ENCODE peak calls at places on chromosomes 13 and 19, in six cellular contexts. One of them, this sample, is unnamed.

GRCh38 chr13:39401756-39402155 is 201.2 kb downstream of the LHFPL6 start:
- DNase-seq in stimulated activated CD4-positive, alpha-beta T cell treated with anti-CD3 and anti-CD28 coated beads, TNF-alpha, amount 100 ng/mL, for 1 hour: no peak
- DNase-seq in HCEC 1CT: no peak
- DNase-seq in heart right ventricle: no peak
- DNase-seq in pancreas: no peak
- DNase-seq in AG04450: no peak
- DNase-seq in this sample: no peak

GRCh38 chr19:35556025-35556590 is 7.3 kb downstream of the ATP4A start:
- DNase-seq in stimulated activated CD4-positive, alpha-beta T cell treated with anti-CD3 and anti-CD28 coated beads, TNF-alpha, amount 100 ng/mL, for 1 hour: no peak
- DNase-seq in HCEC 1CT: no peak
- DNase-seq in heart right ventricle: no peak
- DNase-seq in pancreas: no peak
- DNase-seq in AG04450: no peak
- DNase-seq in this sample: no peak

GRCh38 chr13:104289400-104289799 is 1223.2 kb upstream of the SLC10A2 start:
- DNase-seq in stimulated activated CD4-positive, alpha-beta T cell treated with anti-CD3 and anti-CD28 coated beads, TNF-alpha, amount 100 ng/mL, for 1 hour: no peak
- DNase-seq in HCEC 1CT: no peak
- DNase-seq in heart right ventricle: no peak
- DNase-seq in pancreas: no peak
- DNase-seq in AG04450: no peak
- DNase-seq in this sample: no peak

GRCh38 chr19:5392476-5392875 is 51.9 kb upstream of the PTPRS start:
- DNase-seq in stimulated activated CD4-positive, alpha-beta T cell treated with anti-CD3 and anti-CD28 coated beads, TNF-alpha, amount 100 ng/mL, for 1 hour: no peak
- DNase-seq in HCEC 1CT: no peak
- DNase-seq in heart right ventricle: no peak
- DNase-seq in pancreas: no peak
- DNase-seq in AG04450: no peak
- DNase-seq in this sample: no peak

GRCh38 chr13:98986226-98986846 is 8.5 kb upstream of the DOCK9 start:
- DNase-seq in stimulated activated CD4-positive, alpha-beta T cell treated with anti-CD3 and anti-CD28 coated beads, TNF-alpha, amount 100 ng/mL, for 1 hour: no peak
- DNase-seq in HCEC 1CT: no peak
- DNase-seq in heart right ventricle: no peak
- DNase-seq in pancreas: no peak
- DNase-seq in AG04450: no peak
- DNase-seq in this sample: no peak

GRCh38 chr13:110397445-110397844 is 90.4 kb downstream of the COL4A2 start:
- DNase-seq in stimulated activated CD4-positive, alpha-beta T cell treated with anti-CD3 and anti-CD28 coated beads, TNF-alpha, amount 100 ng/mL, for 1 hour: no peak
- DNase-seq in HCEC 1CT: peak
- DNase-seq in heart right ventricle: no peak
- DNase-seq in pancreas: no peak
- DNase-seq in AG04450: no peak
- DNase-seq in this sample: no peak

GRCh38 chr19:3387645-3388589 is 21.5 kb downstream of the NFIC start:
- DNase-seq in stimulated activated CD4-positive, alpha-beta T cell treated with anti-CD3 and anti-CD28 coated beads, TNF-alpha, amount 100 ng/mL, for 1 hour: no peak
- DNase-seq in HCEC 1CT: no peak
- DNase-seq in heart right ventricle: peak
- DNase-seq in pancreas: peak
- DNase-seq in AG04450: no peak
- DNase-seq in this sample: no peak

GRCh38 chr19:4380254-4380727 is 20.1 kb downstream of the SH3GL1 start:
- DNase-seq in stimulated activated CD4-positive, alpha-beta T cell treated with anti-CD3 and anti-CD28 coated beads, TNF-alpha, amount 100 ng/mL, for 1 hour: no peak
- DNase-seq in HCEC 1CT: no peak
- DNase-seq in heart right ventricle: peak
- DNase-seq in pancreas: peak
- DNase-seq in AG04450: no peak
- DNase-seq in this sample: no peak

GRCh38 chr13:113082198-113083021 is 23.2 kb upstream of the F7 start:
- DNase-seq in stimulated activated CD4-positive, alpha-beta T cell treated with anti-CD3 and anti-CD28 coated beads, TNF-alpha, amount 100 ng/mL, for 1 hour: no peak
- DNase-seq in HCEC 1CT: no peak
- DNase-seq in heart right ventricle: no peak
- DNase-seq in pancreas: no peak
- DNase-seq in AG04450: no peak
- DNase-seq in this sample: no peak

GRCh38 chr19:53553865-53554791 is 16.2 kb downstream of the ZNF331 start:
- DNase-seq in stimulated activated CD4-positive, alpha-beta T cell treated with anti-CD3 and anti-CD28 coated beads, TNF-alpha, amount 100 ng/mL, for 1 hour: peak
- DNase-seq in HCEC 1CT: peak
- DNase-seq in heart right ventricle: peak
- DNase-seq in pancreas: peak
- DNase-seq in AG04450: peak
- DNase-seq in this sample: peak

GRCh38 chr19:45553464-45553863 is 31.1 kb downstream of the OPA3 start:
- DNase-seq in stimulated activated CD4-positive, alpha-beta T cell treated with anti-CD3 and anti-CD28 coated beads, TNF-alpha, amount 100 ng/mL, for 1 hour: no peak
- DNase-seq in HCEC 1CT: no peak
- DNase-seq in heart right ventricle: no peak
- DNase-seq in pancreas: peak
- DNase-seq in AG04450: no peak
- DNase-seq in this sample: no peak

GRCh38 chr13:74219571-74219970 is 85.4 kb upstream of the KLF12 start:
- DNase-seq in stimulated activated CD4-positive, alpha-beta T cell treated with anti-CD3 and anti-CD28 coated beads, TNF-alpha, amount 100 ng/mL, for 1 hour: no peak
- DNase-seq in HCEC 1CT: no peak
- DNase-seq in heart right ventricle: no peak
- DNase-seq in pancreas: no peak
- DNase-seq in AG04450: no peak
- DNase-seq in this sample: no peak

GRCh38 chr13:33367186-33367895 is 81.8 kb upstream of the STARD13 start:
- DNase-seq in stimulated activated CD4-positive, alpha-beta T cell treated with anti-CD3 and anti-CD28 coated beads, TNF-alpha, amount 100 ng/mL, for 1 hour: no peak
- DNase-seq in HCEC 1CT: no peak
- DNase-seq in heart right ventricle: no peak
- DNase-seq in pancreas: no peak
- DNase-seq in AG04450: no peak
- DNase-seq in this sample: no peak

GRCh38 chr19:45306040-45306439 is 16.6 kb downstream of the CKM start:
- DNase-seq in stimulated activated CD4-positive, alpha-beta T cell treated with anti-CD3 and anti-CD28 coated beads, TNF-alpha, amount 100 ng/mL, for 1 hour: no peak
- DNase-seq in HCEC 1CT: no peak
- DNase-seq in heart right ventricle: no peak
- DNase-seq in pancreas: no peak
- DNase-seq in AG04450: no peak
- DNase-seq in this sample: no peak

GRCh38 chr13:80039000-80039399 is 301.9 kb downstream of the SPRY2 start:
- DNase-seq in stimulated activated CD4-positive, alpha-beta T cell treated with anti-CD3 and anti-CD28 coated beads, TNF-alpha, amount 100 ng/mL, for 1 hour: no peak
- DNase-seq in HCEC 1CT: no peak
- DNase-seq in heart right ventricle: no peak
- DNase-seq in pancreas: no peak
- DNase-seq in AG04450: no peak
- DNase-seq in this sample: no peak

GRCh38 chr13:30158774-30159445 is 148.4 kb downstream of the KATNAL1 start:
- DNase-seq in stimulated activated CD4-positive, alpha-beta T cell treated with anti-CD3 and anti-CD28 coated beads, TNF-alpha, amount 100 ng/mL, for 1 hour: no peak
- DNase-seq in HCEC 1CT: peak
- DNase-seq in heart right ventricle: no peak
- DNase-seq in pancreas: no peak
- DNase-seq in AG04450: peak
- DNase-seq in this sample: no peak

GRCh38 chr13:73429691-73430090 is 370.9 kb downstream of the KLF5 start:
- DNase-seq in stimulated activated CD4-positive, alpha-beta T cell treated with anti-CD3 and anti-CD28 coated beads, TNF-alpha, amount 100 ng/mL, for 1 hour: no peak
- DNase-seq in HCEC 1CT: peak
- DNase-seq in heart right ventricle: no peak
- DNase-seq in pancreas: no peak
- DNase-seq in AG04450: no peak
- DNase-seq in this sample: peak

GRCh38 chr13:44368599-44369368 is 4.8 kb upstream of the SERP2 start:
- DNase-seq in stimulated activated CD4-positive, alpha-beta T cell treated with anti-CD3 and anti-CD28 coated beads, TNF-alpha, amount 100 ng/mL, for 1 hour: no peak
- DNase-seq in HCEC 1CT: no peak
- DNase-seq in heart right ventricle: no peak
- DNase-seq in pancreas: no peak
- DNase-seq in AG04450: no peak
- DNase-seq in this sample: no peak

GRCh38 chr19:7640803-7641202 is 3.9 kb downstream of the STXBP2 start:
- DNase-seq in stimulated activated CD4-positive, alpha-beta T cell treated with anti-CD3 and anti-CD28 coated beads, TNF-alpha, amount 100 ng/mL, for 1 hour: no peak
- DNase-seq in HCEC 1CT: no peak
- DNase-seq in heart right ventricle: no peak
- DNase-seq in pancreas: no peak
- DNase-seq in AG04450: no peak
- DNase-seq in this sample: no peak

GRCh38 chr19:54325194-54325621 is 12.2 kb upstream of the LILRA5 start:
- DNase-seq in stimulated activated CD4-positive, alpha-beta T cell treated with anti-CD3 and anti-CD28 coated beads, TNF-alpha, amount 100 ng/mL, for 1 hour: peak
- DNase-seq in HCEC 1CT: peak
- DNase-seq in heart right ventricle: no peak
- DNase-seq in pancreas: no peak
- DNase-seq in AG04450: no peak
- DNase-seq in this sample: no peak

GRCh38 chr19:12828494-12828893 is 5.9 kb downstream of the RTBDN start:
- DNase-seq in stimulated activated CD4-positive, alpha-beta T cell treated with anti-CD3 and anti-CD28 coated beads, TNF-alpha, amount 100 ng/mL, for 1 hour: no peak
- DNase-seq in HCEC 1CT: no peak
- DNase-seq in heart right ventricle: no peak
- DNase-seq in pancreas: no peak
- DNase-seq in AG04450: no peak
- DNase-seq in this sample: no peak

GRCh38 chr13:110308377-110309158 is 1.5 kb downstream of the COL4A2 start:
- DNase-seq in stimulated activated CD4-positive, alpha-beta T cell treated with anti-CD3 and anti-CD28 coated beads, TNF-alpha, amount 100 ng/mL, for 1 hour: no peak
- DNase-seq in HCEC 1CT: peak
- DNase-seq in heart right ventricle: no peak
- DNase-seq in pancreas: no peak
- DNase-seq in AG04450: no peak
- DNase-seq in this sample: no peak

GRCh38 chr19:50686310-50687032 is 33.1 kb downstream of the SHANK1 start:
- DNase-seq in stimulated activated CD4-positive, alpha-beta T cell treated with anti-CD3 and anti-CD28 coated beads, TNF-alpha, amount 100 ng/mL, for 1 hour: no peak
- DNase-seq in HCEC 1CT: no peak
- DNase-seq in heart right ventricle: no peak
- DNase-seq in pancreas: no peak
- DNase-seq in AG04450: no peak
- DNase-seq in this sample: no peak

GRCh38 chr19:38142176-38143035 is 81.6 kb downstream of the DPF1 start:
- DNase-seq in stimulated activated CD4-positive, alpha-beta T cell treated with anti-CD3 and anti-CD28 coated beads, TNF-alpha, amount 100 ng/mL, for 1 hour: peak
- DNase-seq in HCEC 1CT: peak
- DNase-seq in heart right ventricle: peak
- DNase-seq in pancreas: no peak
- DNase-seq in AG04450: no peak
- DNase-seq in this sample: peak

GRCh38 chr13:42101821-42102580 is 53.6 kb downstream of the DGKH start:
- DNase-seq in stimulated activated CD4-positive, alpha-beta T cell treated with anti-CD3 and anti-CD28 coated beads, TNF-alpha, amount 100 ng/mL, for 1 hour: no peak
- DNase-seq in HCEC 1CT: no peak
- DNase-seq in heart right ventricle: peak
- DNase-seq in pancreas: no peak
- DNase-seq in AG04450: no peak
- DNase-seq in this sample: no peak

GRCh38 chr19:3171894-3172679 is 6.5 kb upstream of the S1PR4 start:
- DNase-seq in stimulated activated CD4-positive, alpha-beta T cell treated with anti-CD3 and anti-CD28 coated beads, TNF-alpha, amount 100 ng/mL, for 1 hour: no peak
- DNase-seq in HCEC 1CT: no peak
- DNase-seq in heart right ventricle: no peak
- DNase-seq in pancreas: no peak
- DNase-seq in AG04450: no peak
- DNase-seq in this sample: no peak

GRCh38 chr13:80988752-80989151 is 647.8 kb upstream of the SPRY2 start:
- DNase-seq in stimulated activated CD4-positive, alpha-beta T cell treated with anti-CD3 and anti-CD28 coated beads, TNF-alpha, amount 100 ng/mL, for 1 hour: no peak
- DNase-seq in HCEC 1CT: no peak
- DNase-seq in heart right ventricle: no peak
- DNase-seq in pancreas: no peak
- DNase-seq in AG04450: no peak
- DNase-seq in this sample: peak

GRCh38 chr19:10756791-10757190 is 38.9 kb downstream of the DNM2 start:
- DNase-seq in stimulated activated CD4-positive, alpha-beta T cell treated with anti-CD3 and anti-CD28 coated beads, TNF-alpha, amount 100 ng/mL, for 1 hour: no peak
- DNase-seq in HCEC 1CT: no peak
- DNase-seq in heart right ventricle: no peak
- DNase-seq in pancreas: no peak
- DNase-seq in AG04450: no peak
- DNase-seq in this sample: no peak

GRCh38 chr13:23777571-23777870 is 111.7 kb downstream of the MIPEP start:
- DNase-seq in stimulated activated CD4-positive, alpha-beta T cell treated with anti-CD3 and anti-CD28 coated beads, TNF-alpha, amount 100 ng/mL, for 1 hour: no peak
- DNase-seq in HCEC 1CT: no peak
- DNase-seq in heart right ventricle: no peak
- DNase-seq in pancreas: no peak
- DNase-seq in AG04450: no peak
- DNase-seq in this sample: no peak

GRCh38 chr19:8321760-8322637 is 703 bp downstream of the RPS28 start:
- DNase-seq in stimulated activated CD4-positive, alpha-beta T cell treated with anti-CD3 and anti-CD28 coated beads, TNF-alpha, amount 100 ng/mL, for 1 hour: no peak
- DNase-seq in HCEC 1CT: no peak
- DNase-seq in heart right ventricle: no peak
- DNase-seq in pancreas: no peak
- DNase-seq in AG04450: no peak
- DNase-seq in this sample: no peak

GRCh38 chr13:86020350-86021002 is 221.3 kb upstream of the SLITRK6 start:
- DNase-seq in stimulated activated CD4-positive, alpha-beta T cell treated with anti-CD3 and anti-CD28 coated beads, TNF-alpha, amount 100 ng/mL, for 1 hour: no peak
- DNase-seq in HCEC 1CT: peak
- DNase-seq in heart right ventricle: no peak
- DNase-seq in pancreas: no peak
- DNase-seq in AG04450: peak
- DNase-seq in this sample: no peak

GRCh38 chr13:51240178-51240577 is 18.0 kb downstream of the FAM124A start:
- DNase-seq in stimulated activated CD4-positive, alpha-beta T cell treated with anti-CD3 and anti-CD28 coated beads, TNF-alpha, amount 100 ng/mL, for 1 hour: no peak
- DNase-seq in HCEC 1CT: no peak
- DNase-seq in heart right ventricle: no peak
- DNase-seq in pancreas: no peak
- DNase-seq in AG04450: no peak
- DNase-seq in this sample: no peak

GRCh38 chr13:94878721-94879120 is 166.4 kb upstream of the SOX21 start:
- DNase-seq in stimulated activated CD4-positive, alpha-beta T cell treated with anti-CD3 and anti-CD28 coated beads, TNF-alpha, amount 100 ng/mL, for 1 hour: no peak
- DNase-seq in HCEC 1CT: no peak
- DNase-seq in heart right ventricle: no peak
- DNase-seq in pancreas: no peak
- DNase-seq in AG04450: no peak
- DNase-seq in this sample: no peak

GRCh38 chr13:30002577-30002976 is 152.2 kb upstream of the UBL3 start:
- DNase-seq in stimulated activated CD4-positive, alpha-beta T cell treated with anti-CD3 and anti-CD28 coated beads, TNF-alpha, amount 100 ng/mL, for 1 hour: no peak
- DNase-seq in HCEC 1CT: peak
- DNase-seq in heart right ventricle: no peak
- DNase-seq in pancreas: no peak
- DNase-seq in AG04450: peak
- DNase-seq in this sample: no peak

GRCh38 chr19:2294377-2295335 is 12.7 kb upstream of the PEAK3 start:
- DNase-seq in stimulated activated CD4-positive, alpha-beta T cell treated with anti-CD3 and anti-CD28 coated beads, TNF-alpha, amount 100 ng/mL, for 1 hour: no peak
- DNase-seq in HCEC 1CT: no peak
- DNase-seq in heart right ventricle: no peak
- DNase-seq in pancreas: no peak
- DNase-seq in AG04450: no peak
- DNase-seq in this sample: no peak

GRCh38 chr19:55594996-55595530 is 4.3 kb downstream of the FIZ1 start:
- DNase-seq in stimulated activated CD4-positive, alpha-beta T cell treated with anti-CD3 and anti-CD28 coated beads, TNF-alpha, amount 100 ng/mL, for 1 hour: no peak
- DNase-seq in HCEC 1CT: no peak
- DNase-seq in heart right ventricle: no peak
- DNase-seq in pancreas: no peak
- DNase-seq in AG04450: no peak
- DNase-seq in this sample: no peak

GRCh38 chr13:103157434-103158145 is 91.4 kb upstream of the SLC10A2 start:
- DNase-seq in stimulated activated CD4-positive, alpha-beta T cell treated with anti-CD3 and anti-CD28 coated beads, TNF-alpha, amount 100 ng/mL, for 1 hour: no peak
- DNase-seq in HCEC 1CT: no peak
- DNase-seq in heart right ventricle: no peak
- DNase-seq in pancreas: no peak
- DNase-seq in AG04450: no peak
- DNase-seq in this sample: no peak

GRCh38 chr19:9848761-9849160 is 13.6 kb downstream of the PIN1 start:
- DNase-seq in stimulated activated CD4-positive, alpha-beta T cell treated with anti-CD3 and anti-CD28 coated beads, TNF-alpha, amount 100 ng/mL, for 1 hour: no peak
- DNase-seq in HCEC 1CT: no peak
- DNase-seq in heart right ventricle: no peak
- DNase-seq in pancreas: no peak
- DNase-seq in AG04450: no peak
- DNase-seq in this sample: no peak

GRCh38 chr13:102847272-102848234 is 1.7 kb downstream of the ERCC5 start:
- DNase-seq in stimulated activated CD4-positive, alpha-beta T cell treated with anti-CD3 and anti-CD28 coated beads, TNF-alpha, amount 100 ng/mL, for 1 hour: no peak
- DNase-seq in HCEC 1CT: peak
- DNase-seq in heart right ventricle: no peak
- DNase-seq in pancreas: no peak
- DNase-seq in AG04450: no peak
- DNase-seq in this sample: peak